ENCODE peak calls at places on chromosomes 11 and 22, in four cellular contexts. I is H1, T is SK-N-SH, E is HepG2. H is an unnamed sample.

GRCh38 chr11:123642435-123642834 is 12.0 kb downstream of the SCN3B start:
- DNase-seq in T (no peak), E (no peak), I (no peak), H (no peak)

GRCh38 chr11:22456993-22457748 is 119.0 kb downstream of the SLC17A6 start:
- DNase-seq in I (no peak), E (no peak), T (no peak), H (no peak)

GRCh38 chr11:20031155-20032001 is 128.9 kb downstream of the DBX1 start:
- DNase-seq in I (no peak), E (peak), T (no peak), H (no peak)

GRCh38 chr11:68838572-68838964 is 3.1 kb downstream of the CPT1A start:
- DNase-seq in E (peak), T (no peak), I (no peak), H (no peak)

GRCh38 chr11:130608267-130608666 is 159.8 kb downstream of the ADAMTS15 start:
- DNase-seq in E (no peak), T (no peak), I (no peak), H (no peak)

GRCh38 chr22:42282943-42283287 is 12.5 kb upstream of the TCF20 start:
- DNase-seq in I (no peak), E (no peak), T (no peak), H (no peak)

GRCh38 chr22:47663615-47664605 is 901.5 kb downstream of the TBC1D22A start:
- DNase-seq in E (no peak), I (no peak), T (no peak), H (no peak)

GRCh38 chr22:39595622-39596182 is 25.1 kb downstream of the CACNA1I start:
- DNase-seq in E (no peak), I (no peak), T (no peak), H (no peak)

GRCh38 chr11:45896392-45897068 is 10.5 kb downstream of the FREY1 start:
- DNase-seq in E (no peak), T (peak), I (peak), H (no peak)

GRCh38 chr11:62420882-62421281 is 2.0 kb downstream of the SCGB1A1 start:
- DNase-seq in I (no peak), T (no peak), E (no peak), H (no peak)

GRCh38 chr11:8090756-8091155 is 9.7 kb downstream of the TUB start:
- DNase-seq in E (peak), I (peak), T (peak), H (no peak)

GRCh38 chr11:111537336-111537860 is 3.1 kb upstream of the LAYN start:
- DNase-seq in E (no peak), T (no peak), I (no peak), H (no peak)

GRCh38 chr11:108551653-108552462 is 41.7 kb downstream of the EXPH5 start:
- DNase-seq in I (peak), T (no peak), E (no peak), H (no peak)

GRCh38 chr11:69208190-69209037 is 52.7 kb downstream of the SMIM38 start:
- DNase-seq in T (no peak), I (no peak), E (no peak), H (no peak)

GRCh38 chr11:72244317-72245231 is 598 bp upstream of the PHOX2A start:
- DNase-seq in T (peak), E (no peak), I (peak), H (no peak)

GRCh38 chr22:45582955-45583320 is 80.3 kb downstream of the FBLN1 start:
- DNase-seq in T (no peak), E (no peak), I (no peak), H (no peak)
- TF ChIP-seq TCF12 in T (no peak), E (no peak), I (no peak), H (no peak)

GRCh38 chr22:30870451-30871345 is 97.9 kb downstream of the MORC2 start:
- DNase-seq in E (no peak), I (no peak), T (peak), H (no peak)

GRCh38 chr22:30869996-30870395 is 98.6 kb downstream of the MORC2 start:
- DNase-seq in I (no peak), E (no peak), T (peak), H (no peak)

GRCh38 chr22:30866811-30867271 is 101.7 kb downstream of the MORC2 start:
- DNase-seq in T (peak), E (peak), I (no peak), H (no peak)

GRCh38 chr22:30867746-30868662 is 100.6 kb downstream of the MORC2 start:
- DNase-seq in I (no peak), E (no peak), T (peak), H (no peak)

GRCh38 chr22:30868663-30869385 is 99.8 kb downstream of the MORC2 start:
- DNase-seq in I (no peak), T (peak), E (no peak), H (no peak)
- TF ChIP-seq EP300 in I (no peak), T (no peak), E (no peak), H (no peak)

DNA sequence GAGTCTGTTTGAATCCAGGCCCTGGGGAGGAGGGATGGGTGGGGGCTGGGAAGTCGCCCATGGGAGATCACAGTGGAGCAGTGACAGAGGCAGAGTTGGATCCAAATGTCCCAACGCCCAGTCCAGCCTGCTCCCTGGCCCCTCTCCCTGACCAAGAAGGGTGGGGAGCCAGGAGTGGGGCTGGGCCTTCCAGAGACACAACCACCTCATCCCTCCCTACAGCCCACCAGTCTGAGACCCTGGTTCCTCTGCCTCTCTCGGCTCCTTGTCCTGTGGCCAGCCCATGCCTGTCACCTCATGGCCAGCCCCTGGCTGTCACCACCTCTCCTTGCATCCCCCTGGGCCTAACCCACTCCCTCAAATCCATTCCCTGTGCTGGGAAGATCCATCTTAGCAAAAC is 71.2 kb upstream of the PRR5 start:
- DNase-seq in E (no peak), I (no peak), T (no peak), H (no peak)
- TF ChIP-seq TCF12 in E (no peak), I (no peak), T (no peak), H (no peak)

GRCh38 chr11:31022080-31022479 is 347.5 kb downstream of the DCDC1 start:
- DNase-seq in I (no peak), T (no peak), E (no peak), H (no peak)

GRCh38 chr11:31030375-31030774 is 339.2 kb downstream of the DCDC1 start:
- DNase-seq in E (no peak), T (no peak), I (no peak), H (no peak)

DNA sequence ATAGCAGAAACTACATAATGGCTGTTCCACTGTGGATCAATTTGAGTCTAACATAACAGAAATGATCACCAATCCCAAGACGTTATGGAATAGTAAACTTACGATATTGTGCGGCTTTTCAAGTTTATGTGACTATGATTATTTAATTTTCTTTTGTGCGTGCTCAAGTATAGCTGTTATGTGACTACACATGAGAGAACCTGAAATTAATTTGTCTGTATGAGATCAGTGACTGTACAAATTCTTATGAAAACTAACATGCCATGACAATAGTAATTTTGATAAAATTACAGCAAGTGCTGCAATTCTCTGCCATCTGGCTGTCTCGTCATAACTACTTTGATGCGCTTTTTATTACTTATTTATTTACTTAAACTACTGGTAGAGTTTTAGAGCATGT is 343.2 kb downstream of the DCDC1 start:
- DNase-seq in I (no peak), T (no peak), E (no peak), H (no peak)
- TF ChIP-seq EP300 in I (no peak), T (no peak), E (no peak), H (no peak)

GRCh38 chr11:1515082-1516060 is 28.8 kb upstream of the MOB2 start:
- DNase-seq in I (peak), T (peak), E (peak), H (no peak)
- TF ChIP-seq TCF12 in I (no peak), T (no peak), E (no peak), H (no peak)

DNA sequence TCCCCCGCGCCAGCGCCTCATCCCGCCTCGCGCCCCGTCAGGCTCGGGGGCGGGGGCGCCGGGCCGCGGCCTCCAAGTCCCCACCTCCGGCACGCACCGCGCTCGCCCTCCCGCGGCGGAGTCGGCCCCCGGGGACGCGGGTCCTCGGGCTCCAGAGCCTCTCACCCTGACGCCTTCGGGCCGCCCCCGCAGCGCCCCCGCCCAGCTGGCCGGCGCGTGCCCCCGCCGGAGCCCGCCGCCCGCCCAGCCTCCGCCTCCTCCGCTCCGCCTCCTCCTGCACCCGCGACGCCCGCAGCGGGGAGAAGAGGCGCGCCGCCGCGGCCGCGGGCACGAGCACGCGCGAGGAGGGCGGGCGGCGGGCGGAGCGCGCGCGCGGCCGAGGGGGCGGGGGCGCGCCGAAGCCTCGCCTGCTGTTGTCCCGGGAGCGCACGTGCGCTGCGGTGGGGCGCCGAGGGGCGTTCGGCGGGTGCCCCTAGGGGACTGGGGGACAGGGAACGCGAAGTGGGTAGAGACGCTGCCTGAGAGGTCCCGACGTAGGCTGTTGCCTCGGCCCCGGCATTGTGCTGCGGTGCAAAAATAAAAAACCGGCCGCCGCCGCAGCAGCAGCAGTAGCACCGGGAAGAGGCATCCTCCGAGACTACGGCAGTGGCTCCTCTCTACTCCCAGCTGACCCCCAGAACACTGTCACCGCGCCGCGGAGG is 87.4 kb upstream of the ARHGAP32 start:
- DNase-seq in I (peak), E (peak), T (peak), H (no peak)
- TF ChIP-seq EP300 in I (no peak), E (no peak), T (no peak), H (no peak)

H was measured in GM12878.